ENCODE peak calls at places on chromosomes 4 and X, in five cellular contexts. V, R, C, G and B are unnamed samples.

GRCh38 chrX:14729058-14729457 is 143.8 kb downstream of the FANCB start:
- DNase-seq in R (no peak), C (no peak), V (no peak), G (no peak), B (no peak)

GRCh38 chrX:63330681-63331080 is 20.5 kb downstream of the SPIN4 start:
- DNase-seq in G (no peak), R (no peak), V (no peak), C (no peak), B (no peak)

GRCh38 chrX:136250191-136251041 is 784 bp downstream of the MAP7D3 start:
- DNase-seq in C (peak; percentile 24), V (no peak), R (no peak), G (no peak), B (peak; percentile 28)

GRCh38 chr4:43277003-43277402 is 384.5 kb downstream of the GRXCR1 start:
- DNase-seq in C (no peak), V (no peak), G (no peak), R (no peak), B (no peak)

GRCh38 chr4:114922582-114922912 is 190.9 kb downstream of the NDST4 start:
- DNase-seq in R (no peak), G (no peak), C (no peak), V (no peak), B (no peak)

GRCh38 chr4:25198713-25199112 is 35.1 kb upstream of the PI4K2B start:
- DNase-seq in G (no peak), V (no peak), R (no peak), C (no peak), B (no peak)

GRCh38 chr4:13783800-13784411 is 156.4 kb upstream of the BOD1L1 start:
- DNase-seq in G (no peak), V (no peak), C (no peak), R (no peak), B (no peak)

GRCh38 chr4:169099775-169100180 is 89.7 kb upstream of the CBR4 start:
- DNase-seq in C (no peak), R (no peak), V (no peak), G (no peak), B (no peak)

GRCh38 chr4:22268350-22269025 is 247.4 kb downstream of the ADGRA3 start:
- DNase-seq in R (no peak), V (no peak), C (no peak), G (no peak), B (no peak)

GRCh38 chr4:173440888-173441287 is 42.0 kb upstream of the SCRG1 start:
- DNase-seq in G (no peak), C (no peak), R (no peak), V (no peak), B (no peak)

GRCh38 chr4:6109842-6110560 is 90.3 kb downstream of the JAKMIP1 start:
- DNase-seq in V (peak; percentile 65), R (no peak), C (no peak), G (no peak), B (no peak)

GRCh38 chrX:386768-387575 is at the start of gene PPP2R3B:
- DNase-seq in G (peak; percentile 100), V (peak; percentile 91), R (peak; percentile 99), C (peak; percentile 98), B (no peak)

GRCh38 chr4:139333046-139333445 is 30.8 kb upstream of the NDUFC1 start:
- DNase-seq in C (no peak), G (no peak), V (no peak), R (no peak), B (no peak)

GRCh38 chr4:148355442-148356123 is 86.6 kb downstream of the NR3C2 start:
- DNase-seq in V (no peak), R (no peak), G (peak; percentile 64), C (no peak), B (no peak)

GRCh38 chr4:81491943-81492342 is 20.2 kb upstream of the RASGEF1B start:
- DNase-seq in V (no peak), C (no peak), G (no peak), R (no peak), B (no peak)

GRCh38 chrX:147803948-147804347 is 107.8 kb upstream of the FMR1 start:
- DNase-seq in V (no peak), R (no peak), G (no peak), C (peak; percentile 2), B (peak; percentile 20)

GRCh38 chrX:12824944-12825343 is 33.7 kb downstream of the PRPS2 start:
- DNase-seq in V (no peak), G (no peak), C (no peak), R (no peak), B (no peak)
- TF ChIP-seq POLR2A in V (no peak), G (no peak), C (no peak), R (no peak), B (no peak)

DNA sequence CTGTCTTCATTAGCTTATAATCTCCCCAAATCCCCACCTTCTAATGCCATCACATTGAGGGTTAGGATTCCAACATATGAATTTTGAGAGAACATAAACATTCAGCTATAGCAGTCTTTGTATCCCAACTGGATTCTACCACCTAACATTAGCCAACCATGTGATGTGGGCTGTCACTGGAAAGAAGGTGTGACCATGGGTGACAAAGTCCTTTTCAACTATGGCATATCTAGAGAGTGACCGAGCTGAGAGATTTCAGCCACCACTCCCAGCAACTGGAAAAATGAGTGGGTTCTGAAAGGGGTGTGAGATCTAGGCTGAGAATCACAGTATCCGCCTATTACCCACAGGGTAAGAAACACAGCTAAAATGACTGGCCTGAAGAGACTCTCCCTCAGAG is 22.1 kb downstream of the GABRB1 start:
- DNase-seq in V (no peak), R (no peak), C (no peak), G (no peak), B (no peak)
- TF ChIP-seq POLR2A in V (no peak), R (no peak), C (no peak), G (no peak), B (no peak)

DNA sequence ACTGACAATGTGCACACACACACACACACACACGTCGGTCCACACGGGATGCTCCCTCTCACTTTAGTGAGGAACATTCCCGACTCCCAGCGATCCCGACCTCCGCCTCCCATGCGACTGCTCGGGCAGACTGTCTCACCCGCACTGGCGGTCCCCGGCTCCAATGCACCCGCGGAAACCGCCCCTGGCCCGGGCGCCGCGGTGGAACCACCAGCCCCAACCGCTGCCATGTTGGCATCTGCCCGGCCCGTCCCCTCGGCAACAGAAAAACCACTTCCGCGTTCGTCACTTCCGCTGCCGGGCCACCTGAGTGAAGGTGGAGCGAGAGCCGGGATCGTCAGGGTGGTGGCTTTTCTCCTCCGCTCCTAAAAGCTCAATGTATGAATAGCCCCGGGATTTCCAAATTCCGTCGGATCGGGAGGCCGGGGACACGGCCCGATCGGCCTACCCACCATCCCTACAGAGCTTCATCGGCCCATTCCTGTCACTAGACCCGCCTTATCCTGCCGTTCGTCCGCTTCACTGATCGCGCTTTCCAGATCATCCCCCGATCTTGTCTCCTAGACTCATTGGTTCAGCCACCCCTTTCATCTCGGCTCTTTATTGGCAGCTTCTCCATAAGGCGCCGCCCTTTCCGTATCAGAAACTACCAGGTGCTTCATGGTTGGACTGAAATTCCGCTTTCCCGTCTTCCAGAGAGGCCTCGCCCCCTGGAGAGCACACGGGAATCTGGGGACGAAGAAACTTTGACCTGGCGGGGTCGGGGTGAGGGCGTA is at the start of gene SLC35A2:
- DNase-seq in C (no peak), G (peak; percentile 96), V (peak; percentile 77), R (peak; percentile 72), B (peak; percentile 85)
- TF ChIP-seq POLR2A in C (peak; percentile 56), G (no peak), V (peak; percentile 40), R (peak; percentile 64), B (peak; percentile 88)

DNA sequence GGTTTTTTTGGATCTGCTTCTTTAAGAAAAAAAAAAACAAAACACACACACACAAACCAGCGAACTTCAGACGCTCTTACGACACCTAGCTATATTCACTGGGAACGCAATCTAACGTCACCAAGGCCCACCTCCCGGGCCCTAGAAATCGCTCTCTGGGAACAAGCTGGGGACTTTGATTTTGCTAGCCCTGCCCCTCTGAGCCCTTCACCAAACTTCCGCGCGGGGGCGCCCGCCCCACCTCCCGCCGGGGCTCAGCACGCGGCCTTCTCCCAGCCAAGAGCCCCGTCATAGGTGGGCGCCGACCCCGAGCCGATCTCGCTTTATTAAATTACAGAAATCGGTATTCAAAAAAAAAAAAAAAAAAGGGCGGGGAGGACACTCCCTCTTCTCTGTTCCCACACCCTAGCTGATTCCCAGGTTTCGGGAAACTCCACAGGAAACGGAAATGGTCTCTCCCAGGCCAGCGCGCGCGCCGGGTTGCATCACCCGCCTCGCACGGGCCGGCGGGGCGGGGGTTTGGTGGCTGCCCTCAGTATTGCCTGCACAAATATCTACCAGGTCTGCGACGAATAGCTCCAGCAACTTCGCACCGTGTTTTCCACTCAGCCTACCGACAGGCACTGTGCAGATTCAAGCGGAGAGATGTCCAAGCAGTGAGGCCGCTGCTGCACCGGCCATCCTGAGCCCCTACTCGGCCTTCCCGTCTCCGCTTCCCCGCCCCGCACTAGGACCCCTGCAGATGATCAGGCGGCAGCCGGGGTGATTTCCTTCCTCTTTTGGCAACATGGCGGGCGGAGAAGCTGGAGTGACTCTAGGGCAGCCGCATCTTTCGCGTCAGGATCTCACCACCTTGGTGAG is at the start of gene EIF2S3:
- DNase-seq in G (peak; percentile 97), R (peak; percentile 38), C (peak; percentile 22), V (peak; percentile 92), B (peak; percentile 94)
- TF ChIP-seq POLR2A in G (no peak), R (peak; percentile 93), C (peak; percentile 64), V (peak; percentile 61), B (peak; percentile 85)

GRCh38 chrX:24027086-24027485 is at the start of gene KLHL15:
- DNase-seq in R (no peak), V (no peak), G (no peak), C (no peak), B (no peak)

GRCh38 chrX:24023972-24024664 is 2.9 kb downstream of the KLHL15 start:
- DNase-seq in C (no peak), R (no peak), V (no peak), G (no peak), B (peak; percentile 68)

GRCh38 chrX:24024819-24025740 is 1.9 kb downstream of the KLHL15 start:
- DNase-seq in C (peak; percentile 33), G (peak; percentile 95), V (peak; percentile 60), R (peak; percentile 67), B (peak; percentile 93)

GRCh38 chrX:24026403-24026801 is 584 bp downstream of the KLHL15 start:
- DNase-seq in G (no peak), V (no peak), C (no peak), R (no peak), B (peak; percentile 29)

GRCh38 chrX:24025741-24026402 is 1.1 kb downstream of the KLHL15 start:
- DNase-seq in G (no peak), C (no peak), V (peak; percentile 24), R (no peak), B (peak; percentile 72)
- TF ChIP-seq POLR2A in G (no peak), C (no peak), V (no peak), R (no peak), B (peak; percentile 43)

GRCh38 chrX:1389181-1389992 is 2.5 kb downstream of the SLC25A6 start:
- DNase-seq in C (no peak), R (no peak), G (peak; percentile 81), V (no peak), B (no peak)
- TF ChIP-seq POLR2A in C (no peak), R (no peak), G (no peak), V (no peak), B (no peak)